ENCODE peak calls at places on chromosomes 13 and 19, in five cellular contexts. W is neural progenitor cell, V is heart left ventricle, N is spleen, B is transverse colon. Q is an unnamed sample. For H3K36me3 and H3K4me1, the result is how much of the 10 kb centered on the place peaks cover.

GRCh38 chr13:31951215-31951678 is 80.3 kb upstream of the FRY start:
- DNase-seq in V (peak), W (no peak), N (peak), B (peak), Q (no peak)

GRCh38 chr19:7655581-7655980 is 13.3 kb upstream of the RETN start:
- DNase-seq in W (no peak), V (no peak), N (no peak), B (no peak), Q (no peak)

GRCh38 chr13:93805736-93806135 is 579.1 kb downstream of the GPC6 start:
- DNase-seq in V (no peak), W (peak), N (no peak), B (no peak), Q (no peak)

GRCh38 chr13:102839462-102839861 is 6.4 kb upstream of the ERCC5 start:
- DNase-seq in N (no peak), B (no peak), V (no peak), W (no peak), Q (no peak)

GRCh38 chr13:98731925-98732324 is 20.5 kb downstream of the SLC15A1 start:
- DNase-seq in W (no peak), B (no peak), V (no peak), N (no peak), Q (no peak)

GRCh38 chr13:87671824-87672603 is 843 bp downstream of the SLITRK5 start:
- DNase-seq in V (no peak), W (peak), N (peak), B (peak), Q (peak)

GRCh38 chr19:22545751-22546150 is 88.4 kb upstream of the ZNF492 start:
- DNase-seq in N (no peak), W (peak), V (no peak), B (peak), Q (no peak)

GRCh38 chr13:113113846-113114271 is 8.3 kb downstream of the F7 start:
- DNase-seq in B (peak), V (peak), N (peak), W (no peak), Q (no peak)

GRCh38 chr19:45305421-45305820 is 17.3 kb downstream of the CKM start:
- DNase-seq in N (no peak), V (no peak), W (no peak), B (no peak), Q (no peak)

GRCh38 chr19:13996928-13997636 is 9.0 kb downstream of the RFX1 start:
- DNase-seq in B (no peak), N (peak), W (no peak), V (no peak), Q (no peak)

GRCh38 chr19:39499082-39499642 is 415 bp downstream of the DLL3 start:
- DNase-seq in W (peak), V (no peak), B (no peak), N (peak), Q (no peak)

GRCh38 chr13:112170823-112171569 is 104.0 kb downstream of the SOX1 start:
- DNase-seq in W (no peak), V (no peak), B (no peak), N (no peak), Q (peak)

GRCh38 chr13:60887711-60888110 is 490.7 kb downstream of the TDRD3 start:
- DNase-seq in N (no peak), V (no peak), B (no peak), W (no peak), Q (no peak)

GRCh38 chr13:113649212-113649611 is 8.8 kb downstream of the ATP4B start:
- DNase-seq in W (no peak), V (peak), N (peak), B (peak), Q (no peak)

GRCh38 chr13:106533101-106533939 is 2.1 kb downstream of the EFNB2 start:
- DNase-seq in N (peak), B (peak), W (peak), V (peak), Q (peak)

GRCh38 chr13:21458457-21458815 is 667 bp downstream of the ZDHHC20 start:
- DNase-seq in N (peak), W (peak), V (peak), B (peak), Q (no peak)

GRCh38 chr13:101522607-101523006 is 70.1 kb downstream of the ITGBL1 start:
- DNase-seq in N (no peak), W (no peak), V (no peak), B (no peak), Q (no peak)

GRCh38 chr13:101747039-101747438 is 294.6 kb downstream of the ITGBL1 start:
- DNase-seq in N (no peak), V (no peak), W (no peak), B (no peak), Q (no peak)

GRCh38 chr13:74870865-74871264 is 611.1 kb downstream of the TBC1D4 start:
- DNase-seq in V (no peak), W (no peak), N (no peak), B (no peak), Q (no peak)

GRCh38 chr13:60538566-60538965 is 141.5 kb downstream of the TDRD3 start:
- DNase-seq in B (no peak), W (no peak), N (no peak), V (no peak), Q (no peak)

GRCh38 chr13:40404407-40404806 is 262.0 kb downstream of the FOXO1 start:
- DNase-seq in B (no peak), V (no peak), W (no peak), N (no peak), Q (no peak)

GRCh38 chr19:48400018-48400742 is 6.7 kb downstream of the GRIN2D start:
- DNase-seq in W (peak), V (no peak), B (peak), N (no peak), Q (peak)

GRCh38 chr13:98044301-98044700 is 90.8 kb downstream of the IPO5 start:
- DNase-seq in W (no peak), B (no peak), N (no peak), V (no peak), Q (no peak)

GRCh38 chr13:111612918-111613317 is 292.5 kb downstream of the TEX29 start:
- DNase-seq in B (no peak), W (no peak), N (no peak), V (no peak), Q (no peak)

GRCh38 chr19:48975947-48976847 is 11.1 kb downstream of the FTL start:
- DNase-seq in B (no peak), W (peak), N (no peak), V (no peak), Q (no peak)

DNA sequence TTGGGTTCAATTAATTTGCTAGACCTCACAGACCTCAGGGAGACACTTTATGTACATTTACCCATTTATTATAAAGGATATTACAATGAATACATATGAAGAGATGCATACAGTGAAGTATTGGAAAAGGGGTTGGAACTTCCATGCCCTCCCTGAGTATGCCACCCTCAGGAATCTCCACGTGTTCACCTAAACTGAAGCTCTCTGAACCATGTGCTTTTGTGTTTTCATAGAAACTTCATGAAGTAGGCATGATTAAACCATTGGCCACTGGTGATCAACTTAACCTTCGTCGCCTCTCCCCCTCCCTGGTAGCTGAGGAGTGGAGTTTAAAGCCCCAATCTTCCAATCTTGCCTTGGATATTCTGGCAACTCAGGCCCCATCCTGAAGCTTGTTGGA is 20.3 kb downstream of the ZNF160 start:
- DNase-seq in B (no peak), V (no peak), W (no peak), N (no peak), Q (no peak)
- H3K36me3 ChIP-seq in B (under half), V (half or more), W (under half), N (half or more), Q (half or more)

DNA sequence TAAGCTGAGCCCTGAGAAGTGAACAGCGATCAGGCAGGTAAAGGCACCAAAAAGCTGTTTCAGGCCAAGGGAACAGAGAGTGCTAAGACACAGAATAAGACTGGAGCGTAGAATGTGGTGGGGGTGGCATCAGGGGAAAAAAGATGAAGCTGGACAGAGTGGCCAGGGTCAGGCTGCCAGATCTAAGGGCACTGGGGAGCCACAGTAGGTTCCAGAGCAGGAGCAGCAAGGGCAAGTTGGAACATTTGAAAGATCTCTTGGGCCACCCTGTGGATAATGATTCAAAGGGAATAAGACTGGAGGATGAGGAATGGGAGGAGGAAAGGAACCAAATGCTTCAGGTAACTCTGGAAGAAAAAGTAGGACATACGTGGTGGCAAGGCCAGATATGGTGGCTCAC is 6.5 kb upstream of the PLIN3 start:
- DNase-seq in N (no peak), W (no peak), V (no peak), B (no peak), Q (no peak)
- H3K4me1 ChIP-seq in N (under half), W (under half), V (under half), B (under half), Q (half or more)

GRCh38 chr19:34365463-34366401 is 736 bp downstream of the GPI start:
- DNase-seq in B (peak), V (peak), N (peak), W (peak), Q (peak)

GRCh38 chr19:34367424-34367957 is 2.5 kb downstream of the GPI start:
- DNase-seq in V (no peak), B (no peak), W (no peak), N (no peak), Q (no peak)

GRCh38 chr19:34370117-34370516 is 5.1 kb downstream of the GPI start:
- DNase-seq in N (no peak), W (no peak), B (no peak), V (no peak), Q (no peak)

GRCh38 chr19:34366670-34367423 is 1.9 kb downstream of the GPI start:
- DNase-seq in B (no peak), N (no peak), V (no peak), W (no peak), Q (no peak)

DNA sequence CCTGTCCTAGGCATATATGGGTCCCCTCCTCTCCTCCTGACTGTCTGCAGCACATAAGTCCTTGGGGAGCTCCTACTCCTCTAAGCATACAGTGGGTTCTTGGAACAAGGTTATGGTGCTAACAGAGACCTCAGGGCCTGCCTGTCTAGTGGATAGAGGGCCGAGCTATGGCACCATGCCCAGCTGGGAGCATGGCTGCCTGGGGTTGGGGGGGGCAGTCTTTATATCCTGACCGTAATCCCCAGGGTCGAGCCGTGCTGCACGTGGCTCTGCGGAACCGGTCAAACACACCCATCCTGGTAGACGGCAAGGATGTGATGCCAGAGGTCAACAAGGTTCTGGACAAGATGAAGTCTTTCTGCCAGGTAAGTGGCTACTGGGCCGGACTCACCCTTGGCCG is 3.3 kb downstream of the GPI start:
- DNase-seq in W (no peak), B (no peak), N (no peak), V (no peak), Q (no peak)
- H3K36me3 ChIP-seq in W (under half), B (under half), N (under half), V (half or more), Q (under half)

DNA sequence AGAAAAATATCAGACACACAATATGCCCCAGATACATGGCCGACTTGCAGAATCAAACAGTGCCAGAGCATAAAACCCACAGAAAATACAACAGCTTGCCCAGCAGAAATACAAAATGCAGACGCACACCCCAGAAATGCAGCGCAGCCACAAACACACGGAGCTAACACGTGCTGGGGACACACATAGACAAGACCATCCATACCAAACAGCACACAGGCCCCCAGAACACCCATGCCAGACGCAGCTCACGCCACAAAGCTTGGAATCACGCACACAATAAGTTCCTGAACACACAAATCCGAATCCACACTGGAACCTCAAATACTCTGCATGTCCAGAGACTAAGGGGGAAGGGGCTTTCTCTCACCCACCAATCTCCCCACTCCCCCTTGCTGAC is 17.1 kb downstream of the CCDC97 start:
- DNase-seq in W (no peak), B (no peak), V (no peak), N (no peak), Q (no peak)
- H3K4me1 ChIP-seq in W (under half), B (half or more), V (half or more), N (half or more), Q (half or more)

GRCh38 chr19:2759392-2759791 is 19.6 kb upstream of the SLC39A3 start:
- DNase-seq in V (no peak), N (no peak), B (no peak), W (no peak), Q (no peak)
- H3K36me3 ChIP-seq in V (half or more), N (half or more), B (under half), W (under half), Q (half or more)